ENCODE peak calls at places on chromosomes 12 and 14, in five cellular contexts. One of them, this sample, is unnamed.
A peak's percentile ranks its signal among the peaks of the same experiment; 100 is the strongest.

GRCh38 chr14:36844443-36844842 is 182.8 kb downstream of the PAX9 start:
- DNase-seq in GM23248: no peak
- DNase-seq in RPMI8226: no peak
- DNase-seq in activated CD8-positive, alpha-beta memory T cell treated with anti-CD3 and anti-CD28 coated beads, Interleukin-2, amount 50 U/mL, for 48 hours: no peak
- DNase-seq in EH: no peak
- DNase-seq in this sample: no peak

GRCh38 chr14:35285168-35285990 is 6.8 kb upstream of the PSMA6 start:
- DNase-seq in RPMI8226: no peak
- DNase-seq in EH: peak; percentile 38
- DNase-seq in GM23248: peak; percentile 30
- DNase-seq in activated CD8-positive, alpha-beta memory T cell treated with anti-CD3 and anti-CD28 coated beads, Interleukin-2, amount 50 U/mL, for 48 hours: no peak
- DNase-seq in this sample: peak; percentile 18

GRCh38 chr12:54259194-54260011 is 20.5 kb downstream of the CBX5 start:
- DNase-seq in GM23248: peak; percentile 95
- DNase-seq in EH: peak; percentile 89
- DNase-seq in RPMI8226: peak; percentile 96
- DNase-seq in activated CD8-positive, alpha-beta memory T cell treated with anti-CD3 and anti-CD28 coated beads, Interleukin-2, amount 50 U/mL, for 48 hours: peak; percentile 69
- DNase-seq in this sample: peak; percentile 84

GRCh38 chr12:46493352-46494209 is 121.0 kb upstream of the SLC38A2 start:
- DNase-seq in GM23248: no peak
- DNase-seq in RPMI8226: no peak
- DNase-seq in activated CD8-positive, alpha-beta memory T cell treated with anti-CD3 and anti-CD28 coated beads, Interleukin-2, amount 50 U/mL, for 48 hours: no peak
- DNase-seq in EH: no peak
- DNase-seq in this sample: no peak

GRCh38 chr12:1880876-1881275 is 37.6 kb downstream of the CACNA2D4 start:
- DNase-seq in RPMI8226: no peak
- DNase-seq in GM23248: no peak
- DNase-seq in activated CD8-positive, alpha-beta memory T cell treated with anti-CD3 and anti-CD28 coated beads, Interleukin-2, amount 50 U/mL, for 48 hours: peak; percentile 15
- DNase-seq in EH: no peak
- DNase-seq in this sample: no peak

GRCh38 chr12:87428701-87429277 is 600.4 kb downstream of the C12orf50 start:
- DNase-seq in EH: no peak
- DNase-seq in GM23248: peak; percentile 58
- DNase-seq in RPMI8226: no peak
- DNase-seq in activated CD8-positive, alpha-beta memory T cell treated with anti-CD3 and anti-CD28 coated beads, Interleukin-2, amount 50 U/mL, for 48 hours: no peak
- DNase-seq in this sample: no peak

GRCh38 chr14:55271572-55272414 is 572 bp downstream of the FBXO34 start:
- DNase-seq in activated CD8-positive, alpha-beta memory T cell treated with anti-CD3 and anti-CD28 coated beads, Interleukin-2, amount 50 U/mL, for 48 hours: peak; percentile 77
- DNase-seq in EH: peak; percentile 76
- DNase-seq in RPMI8226: peak; percentile 72
- DNase-seq in GM23248: peak; percentile 95
- DNase-seq in this sample: peak; percentile 79

GRCh38 chr12:14601692-14602091 is 34.0 kb upstream of the PLBD1 start:
- DNase-seq in activated CD8-positive, alpha-beta memory T cell treated with anti-CD3 and anti-CD28 coated beads, Interleukin-2, amount 50 U/mL, for 48 hours: no peak
- DNase-seq in EH: no peak
- DNase-seq in GM23248: no peak
- DNase-seq in RPMI8226: no peak
- DNase-seq in this sample: no peak

GRCh38 chr12:62584619-62585018 is 118.0 kb downstream of the MON2 start:
- DNase-seq in activated CD8-positive, alpha-beta memory T cell treated with anti-CD3 and anti-CD28 coated beads, Interleukin-2, amount 50 U/mL, for 48 hours: no peak
- DNase-seq in RPMI8226: no peak
- DNase-seq in GM23248: no peak
- DNase-seq in EH: no peak
- DNase-seq in this sample: no peak

GRCh38 chr12:19402211-19402610 is 37.1 kb upstream of the AEBP2 start:
- DNase-seq in RPMI8226: no peak
- DNase-seq in activated CD8-positive, alpha-beta memory T cell treated with anti-CD3 and anti-CD28 coated beads, Interleukin-2, amount 50 U/mL, for 48 hours: no peak
- DNase-seq in EH: no peak
- DNase-seq in GM23248: no peak
- DNase-seq in this sample: no peak

GRCh38 chr14:73471582-73472181 is 13.3 kb upstream of the NUMB start:
- DNase-seq in activated CD8-positive, alpha-beta memory T cell treated with anti-CD3 and anti-CD28 coated beads, Interleukin-2, amount 50 U/mL, for 48 hours: no peak
- DNase-seq in EH: no peak
- DNase-seq in RPMI8226: no peak
- DNase-seq in GM23248: no peak
- DNase-seq in this sample: no peak

GRCh38 chr14:36477266-36477665 is 42.8 kb downstream of the NKX2-1 start:
- DNase-seq in EH: no peak
- DNase-seq in RPMI8226: no peak
- DNase-seq in activated CD8-positive, alpha-beta memory T cell treated with anti-CD3 and anti-CD28 coated beads, Interleukin-2, amount 50 U/mL, for 48 hours: peak; percentile 51
- DNase-seq in GM23248: no peak
- DNase-seq in this sample: no peak

GRCh38 chr14:43168374-43168925 is 1338.6 kb downstream of the FSCB start:
- DNase-seq in activated CD8-positive, alpha-beta memory T cell treated with anti-CD3 and anti-CD28 coated beads, Interleukin-2, amount 50 U/mL, for 48 hours: no peak
- DNase-seq in RPMI8226: no peak
- DNase-seq in GM23248: no peak
- DNase-seq in EH: no peak
- DNase-seq in this sample: no peak

GRCh38 chr12:6534914-6535696 is 788 bp downstream of the GAPDH start:
- DNase-seq in EH: peak; percentile 80
- DNase-seq in RPMI8226: peak; percentile 78
- DNase-seq in activated CD8-positive, alpha-beta memory T cell treated with anti-CD3 and anti-CD28 coated beads, Interleukin-2, amount 50 U/mL, for 48 hours: peak; percentile 90
- DNase-seq in GM23248: peak; percentile 94
- DNase-seq in this sample: peak; percentile 63

GRCh38 chr12:104653730-104654328 is 197.1 kb downstream of the CHST11 start:
- DNase-seq in RPMI8226: peak; percentile 33
- DNase-seq in activated CD8-positive, alpha-beta memory T cell treated with anti-CD3 and anti-CD28 coated beads, Interleukin-2, amount 50 U/mL, for 48 hours: no peak
- DNase-seq in GM23248: peak; percentile 27
- DNase-seq in EH: no peak
- DNase-seq in this sample: peak; percentile 21

GRCh38 chr14:69363055-69363454 is 35.0 kb downstream of the ERH start:
- DNase-seq in GM23248: peak; percentile 76
- DNase-seq in EH: peak; percentile 53
- DNase-seq in activated CD8-positive, alpha-beta memory T cell treated with anti-CD3 and anti-CD28 coated beads, Interleukin-2, amount 50 U/mL, for 48 hours: peak; percentile 38
- DNase-seq in RPMI8226: no peak
- DNase-seq in this sample: no peak

GRCh38 chr14:23984891-23985607 is 3.7 kb upstream of the DHRS4L2 start:
- DNase-seq in GM23248: peak; percentile 93
- DNase-seq in activated CD8-positive, alpha-beta memory T cell treated with anti-CD3 and anti-CD28 coated beads, Interleukin-2, amount 50 U/mL, for 48 hours: no peak
- DNase-seq in EH: peak; percentile 92
- DNase-seq in RPMI8226: no peak
- DNase-seq in this sample: peak; percentile 81

GRCh38 chr14:36952702-36953101 is 219.7 kb downstream of the SLC25A21 start:
- DNase-seq in GM23248: peak; percentile 88
- DNase-seq in RPMI8226: no peak
- DNase-seq in activated CD8-positive, alpha-beta memory T cell treated with anti-CD3 and anti-CD28 coated beads, Interleukin-2, amount 50 U/mL, for 48 hours: no peak
- DNase-seq in EH: peak; percentile 92
- DNase-seq in this sample: peak; percentile 84

GRCh38 chr12:22256634-22257033 is 77.9 kb downstream of the ST8SIA1 start:
- DNase-seq in EH: no peak
- DNase-seq in activated CD8-positive, alpha-beta memory T cell treated with anti-CD3 and anti-CD28 coated beads, Interleukin-2, amount 50 U/mL, for 48 hours: no peak
- DNase-seq in GM23248: no peak
- DNase-seq in RPMI8226: no peak
- DNase-seq in this sample: no peak

GRCh38 chr12:41962171-41962572 is 182.5 kb downstream of the GXYLT1 start:
- DNase-seq in EH: no peak
- DNase-seq in activated CD8-positive, alpha-beta memory T cell treated with anti-CD3 and anti-CD28 coated beads, Interleukin-2, amount 50 U/mL, for 48 hours: no peak
- DNase-seq in RPMI8226: no peak
- DNase-seq in GM23248: no peak
- DNase-seq in this sample: no peak

GRCh38 chr12:51836012-51836832 is 12.3 kb downstream of the FIGNL2 start:
- DNase-seq in GM23248: peak; percentile 40
- DNase-seq in EH: peak; percentile 23
- DNase-seq in RPMI8226: no peak
- DNase-seq in activated CD8-positive, alpha-beta memory T cell treated with anti-CD3 and anti-CD28 coated beads, Interleukin-2, amount 50 U/mL, for 48 hours: no peak
- DNase-seq in this sample: no peak

GRCh38 chr14:55454264-55455151 is 14.1 kb upstream of the TBPL2 start:
- DNase-seq in GM23248: peak; percentile 64
- DNase-seq in EH: peak; percentile 87
- DNase-seq in activated CD8-positive, alpha-beta memory T cell treated with anti-CD3 and anti-CD28 coated beads, Interleukin-2, amount 50 U/mL, for 48 hours: no peak
- DNase-seq in RPMI8226: peak; percentile 67
- DNase-seq in this sample: peak; percentile 87

GRCh38 chr12:34402899-34403705 is 380.8 kb downstream of the ALG10 start:
- DNase-seq in RPMI8226: no peak
- DNase-seq in EH: no peak
- DNase-seq in activated CD8-positive, alpha-beta memory T cell treated with anti-CD3 and anti-CD28 coated beads, Interleukin-2, amount 50 U/mL, for 48 hours: peak; percentile 15
- DNase-seq in GM23248: no peak
- DNase-seq in this sample: no peak

This sample was measured in EL.